ENCODE peak calls at places on chromosomes 13 and 19, in five cellular contexts. Q is NCI-H1048, Y is mucosa of gallbladder, F is stomach, V is anterior cingulate cortex. L is an unnamed sample.

GRCh38 chr19:34173145-34173956 is 1.0 kb downstream of the LSM14A start:
- DNase-seq in V (no peak), Q (peak), Y (peak), F (peak), L (peak)

GRCh38 chr13:97043302-97043701 is 49.0 kb upstream of the OXGR1 start:
- DNase-seq in Q (no peak), F (no peak), V (no peak), Y (no peak), L (no peak)

GRCh38 chr19:1278713-1279112 is 3.4 kb downstream of the FAM174C start:
- DNase-seq in Q (no peak), Y (no peak), F (no peak), V (no peak), L (no peak)

GRCh38 chr13:27097691-27098090 is 73.9 kb downstream of the USP12 start:
- DNase-seq in Y (no peak), Q (no peak), F (no peak), V (no peak), L (no peak)

GRCh38 chr19:49881672-49882394 is 4.3 kb downstream of the TBC1D17 start:
- DNase-seq in Y (no peak), V (no peak), Q (no peak), F (no peak), L (no peak)

GRCh38 chr19:47296036-47296435 is 13.6 kb upstream of the C5AR1 start:
- DNase-seq in F (peak), Q (peak), Y (peak), V (peak), L (no peak)

GRCh38 chr13:58452123-58452623 is 820.6 kb downstream of the PCDH17 start:
- DNase-seq in V (no peak), Y (no peak), F (no peak), Q (no peak), L (no peak)

GRCh38 chr19:2011169-2011568 is 4.3 kb downstream of the BTBD2 start:
- DNase-seq in V (no peak), Q (no peak), Y (no peak), F (no peak), L (no peak)

GRCh38 chr13:106156468-106156867 is 379.0 kb downstream of the EFNB2 start:
- DNase-seq in Y (no peak), F (no peak), V (no peak), Q (no peak), L (no peak)

GRCh38 chr13:111031531-111031961 is 83.6 kb upstream of the ARHGEF7 start:
- DNase-seq in Q (no peak), Y (no peak), V (no peak), F (no peak), L (no peak)

GRCh38 chr19:53467503-53468262 is at the start of gene ZNF813:
- DNase-seq in Y (peak), V (peak), Q (peak), F (peak), L (peak)

GRCh38 chr19:8363803-8364771 is at the start of gene ANGPTL4:
- DNase-seq in F (peak), Y (peak), Q (no peak), V (peak), L (no peak)

GRCh38 chr13:30972888-30973377 is 40.5 kb downstream of the TEX26 start:
- DNase-seq in F (no peak), Y (no peak), V (no peak), Q (no peak), L (no peak)

GRCh38 chr19:50300814-50301606 is 28.2 kb downstream of the KCNC3 start:
- DNase-seq in Q (no peak), F (no peak), V (no peak), Y (no peak), L (no peak)

GRCh38 chr13:97030705-97031452 is 36.6 kb upstream of the OXGR1 start:
- DNase-seq in Y (no peak), V (no peak), F (no peak), Q (peak), L (no peak)

GRCh38 chr19:44863990-44864389 is 17.9 kb downstream of the NECTIN2 start:
- DNase-seq in Q (no peak), Y (no peak), V (no peak), F (no peak), L (no peak)

GRCh38 chr13:105591308-105591707 is 944.2 kb downstream of the EFNB2 start:
- DNase-seq in Y (no peak), Q (no peak), V (no peak), F (no peak), L (no peak)

GRCh38 chr19:10074153-10074552 is 12.0 kb upstream of the SHFL start:
- DNase-seq in Y (no peak), Q (no peak), V (no peak), F (no peak), L (no peak)

GRCh38 chr13:110971486-110971885 is 56.6 kb upstream of the ANKRD10 start:
- DNase-seq in Q (no peak), Y (no peak), V (no peak), F (peak), L (no peak)

GRCh38 chr19:1154731-1155351 is 19.2 kb downstream of the SBNO2 start:
- DNase-seq in Y (peak), Q (no peak), V (peak), F (peak), L (no peak)

GRCh38 chr19:17734146-17734545 is 14.9 kb downstream of the MAP1S start:
- DNase-seq in F (no peak), Y (no peak), Q (no peak), V (no peak), L (no peak)